ENCODE peak calls at places on chromosomes 6 and 20, in ten cellular contexts. Z, F, H, P, V, T, J, U, D and S are unnamed samples.

GRCh38 chr6:144989319-144990099 is 704.4 kb downstream of the UTRN start:
- DNase-seq in F (no peak), Z (no peak), J (no peak), H (no peak), V (peak), U (no peak), P (no peak), T (no peak), D (no peak), S (no peak)

GRCh38 chr20:37990571-37991151 is 42.6 kb downstream of the TTI1 start:
- DNase-seq in Z (no peak), D (peak), T (no peak), F (peak), P (peak), H (peak), J (no peak), V (peak), U (peak), S (no peak)

GRCh38 chr6:17130786-17131185 is 28.9 kb downstream of the STMND1 start:
- DNase-seq in Z (no peak), V (no peak), T (no peak), H (no peak), U (peak), P (no peak), D (no peak), J (no peak), F (no peak), S (no peak)

GRCh38 chr6:111032493-111033140 is 50.8 kb downstream of the RPF2 start:
- DNase-seq in P (no peak), U (no peak), H (peak), T (no peak), F (no peak), V (no peak), Z (no peak), J (no peak), D (no peak), S (no peak)

GRCh38 chr6:75290558-75290957 is 6.0 kb upstream of the TMEM30A start:
- DNase-seq in Z (no peak), V (no peak), U (no peak), J (no peak), T (no peak), P (no peak), F (peak), D (no peak), H (no peak), S (no peak)

GRCh38 chr6:108492131-108492766 is 68.5 kb upstream of the FOXO3 start:
- DNase-seq in J (no peak), V (peak), D (peak), F (peak), P (no peak), T (no peak), Z (no peak), H (peak), U (peak), S (no peak)

GRCh38 chr6:15547379-15547778 is 115.4 kb downstream of the DTNBP1 start:
- DNase-seq in U (no peak), V (no peak), H (no peak), J (no peak), F (no peak), Z (no peak), D (no peak), P (no peak), T (no peak), S (no peak)

GRCh38 chr6:116779569-116780164 is 14.1 kb upstream of the FAM162B start:
- DNase-seq in J (no peak), F (peak), H (no peak), D (peak), U (peak), P (no peak), Z (no peak), V (peak), T (no peak), S (peak)

GRCh38 chr6:5205877-5206840 is 54.6 kb downstream of the LYRM4 start:
- DNase-seq in T (no peak), V (peak), H (peak), J (no peak), P (no peak), F (peak), Z (peak), U (peak), D (no peak), S (no peak)

GRCh38 chr6:168713013-168713412 is 272.0 kb downstream of the SMOC2 start:
- DNase-seq in U (no peak), H (no peak), D (no peak), T (no peak), F (no peak), Z (no peak), V (no peak), J (no peak), P (no peak), S (no peak)

GRCh38 chr6:135576055-135576454 is 78.5 kb upstream of the AHI1 start:
- DNase-seq in J (no peak), U (peak), F (peak), Z (no peak), V (peak), H (no peak), D (no peak), P (no peak), T (no peak), S (no peak)

GRCh38 chr6:159788757-159789376 is 535 bp downstream of the TCP1 start:
- DNase-seq in T (peak), Z (peak), P (peak), H (peak), V (peak), U (peak), J (peak), F (no peak), D (peak), S (peak)

GRCh38 chr20:21377701-21378100 is 19.6 kb downstream of the NKX2-4 start:
- DNase-seq in H (no peak), J (no peak), P (no peak), D (no peak), Z (no peak), T (no peak), V (no peak), F (no peak), U (no peak), S (no peak)

GRCh38 chr20:37295001-37295400 is 5.5 kb downstream of the MANBAL start:
- DNase-seq in U (peak), P (no peak), J (no peak), D (peak), Z (no peak), T (no peak), H (no peak), F (no peak), V (peak), S (no peak)

GRCh38 chr20:38315290-38315966 is 11.5 kb downstream of the BPI start:
- DNase-seq in V (no peak), F (peak), P (no peak), T (no peak), Z (peak), H (no peak), D (no peak), J (no peak), U (peak), S (no peak)

GRCh38 chr6:141463237-141463977 is 669.3 kb upstream of the GJE1 start:
- DNase-seq in T (no peak), Z (no peak), D (no peak), V (no peak), P (no peak), U (peak), J (no peak), F (peak), H (peak), S (no peak)

GRCh38 chr20:5557123-5557522 is 193.1 kb upstream of the SHLD1 start:
- DNase-seq in P (peak), Z (peak), T (peak), J (peak), V (peak), U (peak), F (peak), H (peak), D (peak), S (peak)

GRCh38 chr20:51624157-51624731 is 81.7 kb upstream of the NFATC2 start:
- DNase-seq in T (peak), J (peak), H (peak), D (peak), Z (peak), P (peak), F (peak), U (peak), V (peak), S (peak)

GRCh38 chr6:111700135-111700690 is 94.5 kb upstream of the TRAF3IP2 start:
- DNase-seq in U (no peak), T (no peak), P (no peak), H (no peak), Z (no peak), V (no peak), J (no peak), D (no peak), F (no peak), S (no peak)

GRCh38 chr20:47317127-47317895 is 39.2 kb downstream of the ZMYND8 start:
- DNase-seq in F (peak), H (peak), J (peak), Z (peak), U (peak), V (peak), T (no peak), P (peak), D (peak), S (peak)